ENCODE peak calls at places on chromosomes 5 and 9, in seven cellular contexts. G is stomach; W is brain microvascular endothelial cell; Q is hippocampal formation; D is H7; O is stimulated activated CD4-positive, alpha-beta T cell treated with anti-CD3 and anti-CD28 coated beads, TNF-alpha, amount 100 ng/mL, for 4 hours; A is NCI-H524. Y is an unnamed sample.

GRCh38 chr5:132953710-132954109 is 9.7 kb downstream of the AFF4 start:
- DNase-seq in G (no peak), D (no peak), O (no peak), W (no peak), Q (no peak), A (no peak), Y (no peak)

GRCh38 chr5:134958755-134959154 is 9.0 kb upstream of the CATSPER3 start:
- DNase-seq in O (no peak), W (no peak), D (peak), A (no peak), G (no peak), Q (no peak), Y (no peak)

GRCh38 chr9:108813951-108814601 is 41.7 kb downstream of the ACTL7B start:
- DNase-seq in Q (peak), O (no peak), D (peak), A (no peak), G (no peak), W (peak), Y (no peak)

GRCh38 chr9:124725068-124725452 is 46.1 kb downstream of the NR6A1 start:
- DNase-seq in Q (no peak), W (no peak), G (no peak), D (no peak), A (no peak), O (no peak), Y (no peak)

GRCh38 chr5:10704949-10705621 is 55.9 kb downstream of the DAP start:
- DNase-seq in G (no peak), O (no peak), A (no peak), D (no peak), W (no peak), Q (no peak), Y (no peak)

GRCh38 chr5:171415115-171415730 is 4.2 kb upstream of the FGF18 start:
- DNase-seq in A (no peak), O (no peak), W (no peak), Q (no peak), G (no peak), D (peak), Y (no peak)

GRCh38 chr5:139700711-139701693 is 52.9 kb downstream of the CXXC5 start:
- DNase-seq in D (peak), A (peak), W (no peak), Q (no peak), O (no peak), G (no peak), Y (peak)

GRCh38 chr9:97307091-97307490 is 368 bp upstream of the CCDC180 start:
- DNase-seq in G (peak), O (no peak), Q (peak), W (peak), D (peak), A (no peak), Y (peak)

GRCh38 chr5:54171645-54172384 is 138.6 kb downstream of the ARL15 start:
- DNase-seq in A (no peak), O (no peak), W (peak), D (no peak), Q (no peak), G (peak), Y (no peak)

GRCh38 chr9:132878695-132879064 is at the start of gene SPACA9:
- DNase-seq in A (peak), G (peak), O (peak), D (peak), W (peak), Q (peak), Y (peak)

GRCh38 chr9:134286513-134287245 is 39.6 kb upstream of the RXRA start:
- DNase-seq in W (no peak), O (no peak), Q (no peak), A (no peak), D (peak), G (peak), Y (no peak)

GRCh38 chr9:36137392-36138004 is 965 bp downstream of the GLIPR2 start:
- DNase-seq in Q (peak), O (no peak), A (peak), D (peak), G (no peak), W (no peak), Y (no peak)

GRCh38 chr5:59206132-59206581 is 623.3 kb downstream of the RAB3C start:
- DNase-seq in W (peak), D (no peak), Q (no peak), O (no peak), G (no peak), A (no peak), Y (no peak)

GRCh38 chr9:14238044-14238443 is 75.9 kb downstream of the NFIB start:
- DNase-seq in A (no peak), W (peak), Q (no peak), G (no peak), O (no peak), D (no peak), Y (no peak)

GRCh38 chr5:143248822-143249579 is 154.5 kb downstream of the NR3C1 start:
- DNase-seq in G (no peak), A (no peak), Q (no peak), W (peak), D (no peak), O (no peak), Y (no peak)